ENCODE peak calls at places on chromosomes 5 and 9, in nine cellular contexts. I, J, X, Y, N, Q, C, V and L are unnamed samples.

GRCh38 chr5:133967124-133967523 is 1.3 kb downstream of the C5orf15 start:
- DNase-seq in I (no peak), C (no peak), N (no peak), J (no peak), V (peak; percentile 22), Q (no peak), X (no peak), Y (no peak), L (peak; percentile 34)

GRCh38 chr9:35035851-35036701 is 36.3 kb downstream of the VCP start:
- DNase-seq in Y (peak; percentile 38), V (peak; percentile 75), N (peak; percentile 34), Q (no peak), X (peak; percentile 38), I (no peak), J (no peak), C (no peak), L (peak; percentile 84)

GRCh38 chr9:97638666-97639065 is 5.0 kb downstream of the NCBP1 start:
- DNase-seq in I (peak; percentile 14), J (no peak), N (no peak), Y (no peak), Q (no peak), X (no peak), C (no peak), V (peak; percentile 9), L (no peak)

GRCh38 chr5:51604324-51604723 is 221.1 kb downstream of the ISL1 start:
- DNase-seq in I (no peak), C (no peak), N (no peak), J (no peak), V (no peak), Q (no peak), X (no peak), Y (no peak), L (no peak)

GRCh38 chr5:138874771-138875628 is at the start of gene LRRTM2:
- DNase-seq in C (no peak), J (no peak), Q (no peak), Y (peak; percentile 71), V (peak; percentile 93), N (no peak), X (no peak), I (peak; percentile 26), L (peak; percentile 58)

GRCh38 chr5:98248949-98249348 is 524.5 kb upstream of the RGMB start:
- DNase-seq in J (no peak), N (no peak), Q (no peak), V (peak; percentile 82), Y (peak; percentile 86), I (no peak), X (no peak), C (no peak), L (peak; percentile 62)

GRCh38 chr5:84378420-84378819 is 6.3 kb downstream of the EDIL3 start:
- DNase-seq in N (no peak), Y (no peak), Q (no peak), V (peak; percentile 16), I (no peak), X (no peak), J (no peak), C (no peak), L (no peak)

GRCh38 chr9:78235296-78235770 is 542 bp upstream of the CEP78 start:
- DNase-seq in Q (no peak), N (no peak), C (no peak), J (no peak), I (no peak), X (no peak), V (peak; percentile 40), Y (peak; percentile 20), L (peak; percentile 58)

GRCh38 chr9:111961575-111961974 is 65.0 kb downstream of the UGCG start:
- DNase-seq in Y (peak; percentile 58), J (no peak), Q (no peak), V (peak; percentile 46), C (no peak), X (no peak), I (peak; percentile 53), N (no peak), L (no peak)

GRCh38 chr9:9170735-9171134 is 1371.2 kb upstream of the DMAC1 start:
- DNase-seq in I (no peak), X (no peak), N (no peak), J (no peak), C (no peak), Y (no peak), Q (no peak), V (no peak), L (no peak)

GRCh38 chr5:135829681-135830383 is 4.6 kb upstream of the SLC25A48 start:
- DNase-seq in V (peak; percentile 85), J (no peak), Q (peak; percentile 68), Y (peak; percentile 62), N (no peak), I (peak; percentile 82), C (peak; percentile 61), X (no peak), L (peak; percentile 89)

GRCh38 chr5:64790210-64790609 is 21.5 kb downstream of the CWC27 start:
- DNase-seq in J (no peak), C (no peak), I (no peak), Y (peak; percentile 65), N (no peak), V (peak; percentile 21), Q (no peak), X (no peak), L (no peak)

GRCh38 chr9:14895806-14896205 is 14.4 kb downstream of the FREM1 start:
- DNase-seq in I (no peak), Q (no peak), X (no peak), J (no peak), Y (peak; percentile 77), V (peak; percentile 78), N (no peak), C (no peak), L (no peak)

GRCh38 chr5:133681896-133682295 is 69.6 kb upstream of the FSTL4 start:
- DNase-seq in Q (no peak), V (no peak), I (no peak), Y (no peak), J (no peak), N (no peak), X (no peak), C (no peak), L (no peak)

GRCh38 chr5:172361566-172362238 is 78.1 kb upstream of the UBTD2 start:
- DNase-seq in C (no peak), I (no peak), Y (peak; percentile 99), J (no peak), N (no peak), X (no peak), Q (peak; percentile 87), V (peak; percentile 99), L (peak; percentile 93)

GRCh38 chr5:116567100-116567499 is 7.5 kb downstream of the SEMA6A start:
- DNase-seq in V (no peak), C (no peak), Q (no peak), N (no peak), J (no peak), Y (no peak), I (no peak), X (no peak), L (no peak)

GRCh38 chr5:38208782-38209378 is 49.5 kb upstream of the EGFLAM start:
- DNase-seq in C (peak; percentile 33), Y (peak; percentile 74), Q (peak; percentile 61), J (no peak), I (peak; percentile 59), N (no peak), X (no peak), V (peak; percentile 65), L (peak; percentile 64)

GRCh38 chr9:1722404-1722803 is 292.7 kb upstream of the SMARCA2 start:
- DNase-seq in I (no peak), N (no peak), Y (peak; percentile 18), V (no peak), Q (no peak), C (no peak), J (no peak), X (no peak), L (no peak)

GRCh38 chr9:121954477-121955175 is 138.5 kb downstream of the TTLL11 start:
- DNase-seq in V (peak; percentile 64), N (no peak), C (no peak), I (no peak), J (no peak), Q (no peak), Y (no peak), X (no peak), L (peak; percentile 53)

GRCh38 chr5:36374275-36374862 is 72.7 kb upstream of the RANBP3L start:
- DNase-seq in I (no peak), J (no peak), V (peak; percentile 88), X (no peak), N (no peak), C (no peak), Q (no peak), Y (peak; percentile 16), L (peak; percentile 88)

GRCh38 chr5:369151-369939 is 47.8 kb downstream of the AHRR start:
- DNase-seq in I (no peak), V (peak; percentile 70), Y (no peak), J (no peak), C (no peak), X (no peak), N (no peak), Q (no peak), L (no peak)

GRCh38 chr9:33159760-33160127 is 7.4 kb downstream of the B4GALT1 start:
- DNase-seq in X (peak; percentile 40), N (peak; percentile 77), Q (no peak), J (peak; percentile 61), V (peak; percentile 75), I (no peak), C (no peak), Y (peak; percentile 78), L (peak; percentile 43)

GRCh38 chr9:113963017-113963620 is 87.0 kb downstream of the ZNF618 start:
- DNase-seq in X (peak; percentile 34), Y (peak; percentile 71), J (no peak), I (peak; percentile 66), V (peak; percentile 76), C (no peak), Q (peak; percentile 6), N (no peak), L (peak; percentile 73)

GRCh38 chr5:141369994-141370848 is at the start of gene PCDHGB3:
- DNase-seq in I (peak; percentile 48), J (peak; percentile 20), V (peak; percentile 86), Y (peak; percentile 34), Q (no peak), N (peak; percentile 27), C (no peak), X (no peak), L (peak; percentile 81)

GRCh38 chr5:113099822-113100221 is 123.2 kb downstream of the DCP2 start:
- DNase-seq in N (no peak), C (no peak), V (no peak), J (no peak), Y (no peak), Q (no peak), X (no peak), I (no peak), L (no peak)

GRCh38 chr5:43702815-43703214 is 99.8 kb downstream of the NNT start:
- DNase-seq in V (peak; percentile 72), N (no peak), I (no peak), J (no peak), Y (no peak), Q (no peak), X (no peak), C (peak; percentile 94), L (peak; percentile 40)

GRCh38 chr9:113479150-113479761 is 15.7 kb downstream of the RGS3 start:
- DNase-seq in X (no peak), V (no peak), J (no peak), Q (no peak), I (no peak), Y (no peak), N (no peak), C (no peak), L (no peak)

GRCh38 chr5:33892419-33893151 is 795 bp upstream of the ADAMTS12 start:
- DNase-seq in X (no peak), Y (peak; percentile 5), C (no peak), N (no peak), J (no peak), V (peak; percentile 97), Q (no peak), I (no peak), L (peak; percentile 82)

GRCh38 chr9:127723450-127723849 is 7.6 kb downstream of the TTC16 start:
- DNase-seq in Y (no peak), I (no peak), C (no peak), Q (no peak), N (no peak), J (no peak), V (peak; percentile 63), X (no peak), L (peak; percentile 86)

GRCh38 chr9:28921857-28922500 is 1348.7 kb upstream of the C9orf72 start:
- DNase-seq in V (no peak), X (no peak), I (no peak), J (no peak), Q (no peak), N (no peak), Y (no peak), C (no peak), L (no peak)

GRCh38 chr5:33736510-33736909 is 155.3 kb downstream of the ADAMTS12 start:
- DNase-seq in N (no peak), X (no peak), V (peak; percentile 89), Y (no peak), I (no peak), C (no peak), J (no peak), Q (no peak), L (peak; percentile 72)